ENCODE peak calls at places on chromosomes 4 and X, in four cellular contexts. N is transverse colon, Y is left lung, B is SK-N-SH. X is an unnamed sample.

GRCh38 chr4:128384091-128384520 is 96.5 kb upstream of the PGRMC2 start:
- DNase-seq in N (no peak), Y (no peak), B (no peak), X (peak; percentile 96)

GRCh38 chr4:125728568-125728967 is 413.8 kb downstream of the FAT4 start:
- DNase-seq in N (no peak), Y (peak; percentile 49), B (no peak), X (peak; percentile 92)

GRCh38 chrX:18354369-18355329 is at the start of gene SCML2:
- DNase-seq in N (peak; percentile 41), Y (peak; percentile 37), B (peak; percentile 83), X (peak; percentile 34)

GRCh38 chr4:127463883-127464282 is 168.9 kb upstream of the INTU start:
- DNase-seq in N (no peak), Y (no peak), B (no peak), X (no peak)

GRCh38 chr4:102334624-102335023 is 10.7 kb downstream of the SLC39A8 start:
- DNase-seq in N (no peak), Y (no peak), B (no peak), X (no peak)

GRCh38 chr4:32025840-32026459 is 1305.8 kb downstream of the PCDH7 start:
- DNase-seq in N (peak; percentile 35), Y (no peak), B (no peak), X (no peak)

GRCh38 chrX:97860206-97860605 is 976.5 kb downstream of the RPA4 start:
- DNase-seq in N (no peak), Y (no peak), B (no peak), X (no peak)

GRCh38 chr4:38868055-38868965 is 704 bp downstream of the FAM114A1 start:
- DNase-seq in N (peak; percentile 57), Y (peak; percentile 62), B (no peak), X (peak; percentile 40)

GRCh38 chr4:61273237-61273636 is 73.1 kb downstream of the ADGRL3 start:
- DNase-seq in N (no peak), Y (no peak), B (no peak), X (no peak)

GRCh38 chrX:74242050-74242449 is 61.9 kb upstream of the ZCCHC13 start:
- DNase-seq in N (no peak), Y (no peak), B (no peak), X (no peak)

GRCh38 chr4:74623041-74623440 is 171.3 kb downstream of the BTC start:
- DNase-seq in N (peak; percentile 16), Y (no peak), B (peak; percentile 5), X (peak; percentile 31)

GRCh38 chr4:64248151-64248550 is 161.1 kb downstream of the TECRL start:
- DNase-seq in N (no peak), Y (no peak), B (no peak), X (no peak)

GRCh38 chr4:8176547-8177399 is 18.2 kb upstream of the ABLIM2 start:
- DNase-seq in N (peak; percentile 54), Y (no peak), B (peak; percentile 89), X (peak; percentile 41)

GRCh38 chrX:44874481-44875184 is 1.6 kb downstream of the KDM6A start:
- DNase-seq in N (peak; percentile 42), Y (peak; percentile 42), B (peak; percentile 77), X (peak; percentile 37)

GRCh38 chr4:109739547-109739946 is 9.7 kb upstream of the PLA2G12A start:
- DNase-seq in N (no peak), Y (no peak), B (no peak), X (no peak)

GRCh38 chr4:44447563-44448504 is 775 bp downstream of the KCTD8 start:
- DNase-seq in N (no peak), Y (peak; percentile 28), B (peak; percentile 27), X (peak; percentile 12)

GRCh38 chr4:53459548-53459947 is 82.1 kb downstream of the FIP1L1 start:
- DNase-seq in N (no peak), Y (no peak), B (no peak), X (no peak)

GRCh38 chr4:78186597-78187543 is 129.7 kb downstream of the FRAS1 start:
- DNase-seq in N (no peak), Y (no peak), B (no peak), X (no peak)

GRCh38 chrX:73977542-73978169 is 326.3 kb upstream of the ZCCHC13 start:
- DNase-seq in N (no peak), Y (no peak), B (no peak), X (no peak)

GRCh38 chrX:97401154-97401553 is 517.4 kb downstream of the RPA4 start:
- DNase-seq in N (no peak), Y (no peak), B (no peak), X (no peak)

GRCh38 chrX:51852096-51852495 is 41.3 kb upstream of the MAGED1 start:
- DNase-seq in N (no peak), Y (no peak), B (no peak), X (no peak)

GRCh38 chrX:51851507-51852085 is 41.8 kb upstream of the MAGED1 start:
- DNase-seq in N (no peak), Y (no peak), B (no peak), X (no peak)

GRCh38 chrX:51853251-51853650 is 40.2 kb upstream of the MAGED1 start:
- DNase-seq in N (no peak), Y (no peak), B (no peak), X (no peak)

GRCh38 chrX:51855698-51856097 is 37.7 kb upstream of the MAGED1 start:
- DNase-seq in N (no peak), Y (no peak), B (no peak), X (no peak)

DNA sequence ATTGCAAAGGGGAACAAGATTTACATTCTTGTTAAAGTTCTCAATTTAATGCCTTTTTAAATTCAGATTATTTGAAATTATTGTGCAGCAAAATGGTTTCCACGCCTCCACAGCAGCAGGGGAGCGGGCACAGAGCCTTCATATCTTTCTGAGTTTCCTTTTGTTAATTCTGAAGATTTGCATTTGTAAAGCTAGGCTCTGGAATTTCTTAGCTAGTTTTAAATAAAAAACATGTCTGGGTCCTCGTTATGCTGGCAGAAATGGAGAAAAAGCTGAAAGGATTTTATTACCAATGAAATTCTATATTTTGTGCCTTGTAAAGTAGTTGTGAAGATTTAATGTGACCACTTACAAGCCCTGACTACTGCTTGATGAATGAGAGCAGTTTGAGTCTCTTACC is 40.8 kb upstream of the MAGED1 start:
- DNase-seq in N (no peak), Y (no peak), B (no peak), X (no peak)
- H3K27ac ChIP-seq in N (no peak overlapping the region), Y (no peak overlapping the region), B (no peak overlapping the region), X (no peak overlapping the region)

GRCh38 chrX:10570601-10571000 is 49.8 kb downstream of the MID1 start:
- DNase-seq in N (no peak), Y (no peak), B (no peak), X (peak; percentile 14)

GRCh38 chrX:10579018-10579752 is 41.2 kb downstream of the MID1 start:
- DNase-seq in N (no peak), Y (no peak), B (no peak), X (no peak)

GRCh38 chrX:10576777-10577444 is 43.5 kb downstream of the MID1 start:
- DNase-seq in N (no peak), Y (no peak), B (no peak), X (no peak)

GRCh38 chrX:10577863-10578262 is 42.5 kb downstream of the MID1 start:
- DNase-seq in N (no peak), Y (no peak), B (no peak), X (no peak)

GRCh38 chrX:10574663-10575062 is 45.7 kb downstream of the MID1 start:
- DNase-seq in N (no peak), Y (no peak), B (no peak), X (peak; percentile 41)
- H3K27ac ChIP-seq in N (no peak overlapping the region), Y (no peak overlapping the region), B (no peak overlapping the region), X (peak overlapping the region; percentile 42)

DNA sequence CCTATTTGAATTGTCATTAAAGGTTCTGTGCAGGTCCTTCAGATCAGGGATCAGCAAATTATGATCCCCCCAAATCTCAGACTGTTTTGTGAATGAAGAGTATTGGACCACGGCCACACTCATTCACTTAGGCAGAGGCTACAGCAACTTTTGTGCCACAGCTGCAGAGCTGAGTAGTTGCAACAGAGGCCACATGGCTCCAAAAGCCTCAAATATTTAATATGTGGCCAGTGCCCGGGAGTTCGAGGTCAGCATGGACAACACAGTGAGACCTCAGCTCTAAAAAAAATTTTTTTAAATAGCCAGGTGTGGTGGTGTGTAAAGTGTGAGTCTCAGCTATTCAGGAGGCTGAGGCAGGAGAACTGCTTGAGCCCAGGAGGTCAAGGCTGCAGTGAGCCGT is 100.7 kb downstream of the NSUN7 start:
- DNase-seq in N (no peak), Y (no peak), B (no peak), X (no peak)
- H3K27ac ChIP-seq in N (no peak overlapping the region), Y (no peak overlapping the region), B (no peak overlapping the region), X (no peak overlapping the region)

GRCh38 chrX:68648960-68649359 is 1.5 kb downstream of the STARD8 start:
- DNase-seq in N (no peak), Y (no peak), B (no peak), X (no peak)
- H3K27ac ChIP-seq in N (no peak overlapping the region), Y (no peak overlapping the region), B (no peak overlapping the region), X (no peak overlapping the region)

GRCh38 chrX:95055991-95056390 is 1382.0 kb downstream of the FAM133A start:
- DNase-seq in N (no peak), Y (no peak), B (no peak), X (no peak)
- H3K27ac ChIP-seq in N (no peak overlapping the region), Y (no peak overlapping the region), B (no peak overlapping the region), X (no peak overlapping the region)

GRCh38 chr4:3655485-3656429 is 110.4 kb upstream of the ADRA2C start:
- DNase-seq in N (no peak), Y (no peak), B (no peak), X (no peak)
- H3K27ac ChIP-seq in N (no peak overlapping the region), Y (no peak overlapping the region), B (no peak overlapping the region), X (no peak overlapping the region)

DNA sequence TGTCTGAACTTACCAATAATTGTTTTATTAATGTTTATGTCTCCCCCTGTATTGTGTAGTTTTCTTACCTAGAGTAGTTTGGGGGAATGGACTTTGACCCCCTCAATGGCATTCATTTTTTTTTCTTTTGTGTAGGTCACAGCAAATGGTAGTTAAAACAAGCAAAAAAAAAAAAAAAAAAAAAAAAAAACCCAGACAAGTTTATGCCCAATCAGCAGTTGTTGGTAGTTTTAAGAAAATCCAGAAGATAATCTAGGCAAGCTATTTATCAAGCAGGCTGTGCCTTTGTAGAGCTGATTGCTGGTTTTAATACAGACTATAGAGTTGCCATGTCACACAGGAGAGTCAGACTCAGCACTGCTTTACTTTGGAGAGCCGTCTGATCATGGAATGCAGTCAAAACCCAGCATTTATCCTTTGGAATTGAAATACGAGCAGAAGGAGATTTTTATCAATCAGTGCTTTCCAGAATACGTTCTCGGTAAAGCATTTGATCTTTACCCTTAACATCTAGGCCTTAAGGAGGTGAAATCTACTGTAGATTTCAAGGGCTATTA is 16.6 kb downstream of the DCUN1D4 start:
- DNase-seq in N (no peak), Y (no peak), B (no peak), X (no peak)
- H3K27ac ChIP-seq in N (peak overlapping the region; percentile 54), Y (no peak overlapping the region), B (no peak overlapping the region), X (no peak overlapping the region)

DNA sequence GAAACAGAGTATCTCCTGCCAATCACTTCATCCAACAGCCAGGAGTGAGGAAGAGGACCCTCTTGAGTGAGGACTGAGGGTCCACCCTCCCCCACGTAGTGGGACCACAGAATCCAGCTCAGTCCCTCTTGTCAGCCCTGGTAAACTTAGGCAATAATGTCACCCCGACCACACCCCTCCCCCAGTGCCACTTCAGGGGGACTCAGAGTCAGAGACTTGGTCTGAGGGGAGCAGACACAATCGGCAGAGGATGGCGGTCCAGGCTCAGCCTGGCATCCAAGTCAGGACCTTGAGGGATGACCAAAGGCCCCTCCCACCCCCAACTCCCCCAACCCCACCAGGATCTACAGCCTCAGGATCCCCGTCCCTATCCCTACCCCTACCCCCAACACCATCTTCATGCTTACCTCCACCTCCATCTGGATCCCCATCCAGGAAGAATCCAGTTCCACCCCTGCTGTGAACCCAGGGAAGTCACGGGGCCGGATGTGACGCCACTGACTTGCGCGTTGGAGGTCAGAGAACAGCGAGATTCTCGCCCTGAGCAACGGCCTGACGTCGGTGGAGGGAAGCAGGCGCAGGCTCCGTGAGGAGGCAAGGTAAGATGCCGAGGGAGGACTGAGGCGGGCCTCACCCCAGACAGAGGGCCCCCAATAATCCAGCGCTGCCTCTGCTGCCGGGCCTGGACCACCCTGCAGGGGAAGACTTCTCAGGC is at the start of the genes CSAG1 and MAGEA12:
- DNase-seq in N (no peak), Y (no peak), B (peak; percentile 81), X (no peak)
- H3K27ac ChIP-seq in N (no peak within 1 kb of the TSS), Y (no peak within 1 kb of the TSS), B (no peak within 1 kb of the TSS), X (no peak within 1 kb of the TSS)